ENCODE peak calls at places on chromosomes 11 and 22, in seven cellular contexts. J is stimulated activated CD8-positive, alpha-beta memory T cell treated with anti-CD3 and anti-CD28 coated beads, Interleukin-4, amount 100 ng/mL, for 4 hours; O is posterior cingulate gyrus; X is left ventricle myocardium superior; F is transverse colon; I is amniotic epithelial cell; S is stimulated activated naive CD8-positive, alpha-beta T cell treated with anti-CD3 and anti-CD28 coated beads, Interleukin-15, amount 100 ng/mL, for 72 hours. R is an unnamed sample.

GRCh38 chr11:2549491-2549875 is 104.7 kb downstream of the KCNQ1 start:
- DNase-seq in O (no peak), I (no peak), S (no peak), J (no peak), X (no peak), F (peak), R (no peak)

GRCh38 chr22:40479126-40479800 is 108.9 kb downstream of the SGSM3 start:
- DNase-seq in O (no peak), X (no peak), J (no peak), I (no peak), F (no peak), S (no peak), R (no peak)

GRCh38 chr11:16764888-16765287 is 26.4 kb downstream of the C11orf58 start:
- DNase-seq in X (no peak), J (no peak), S (no peak), I (no peak), O (peak), F (no peak), R (no peak)

GRCh38 chr11:3136542-3137455 is 28.3 kb downstream of the OSBPL5 start:
- DNase-seq in O (peak), J (no peak), X (peak), I (no peak), F (no peak), S (no peak), R (no peak)

GRCh38 chr11:44096360-44097188 is 1.1 kb downstream of the EXT2 start:
- DNase-seq in J (no peak), I (peak), O (peak), F (no peak), X (no peak), S (peak), R (no peak)

GRCh38 chr11:71927813-71928738 is at the start of gene XNDC1N:
- DNase-seq in I (peak), F (peak), J (peak), O (peak), S (peak), X (peak), R (peak)

GRCh38 chr22:49086606-49087157 is 741.0 kb downstream of the BRD1 start:
- DNase-seq in F (no peak), J (no peak), X (no peak), S (no peak), O (peak), I (no peak), R (no peak)

GRCh38 chr22:47539374-47539773 is 776.9 kb downstream of the TBC1D22A start:
- DNase-seq in S (no peak), J (no peak), X (no peak), F (no peak), I (no peak), O (peak), R (no peak)

GRCh38 chr11:12187399-12187798 is 77.0 kb downstream of the MICAL2 start:
- DNase-seq in O (no peak), F (no peak), J (no peak), S (no peak), I (peak), X (no peak), R (no peak)

R was measured in GM12864.